ENCODE peak calls at places on chromosomes 7 and 10, in five cellular contexts. A, Z, U, M and B are unnamed samples.

GRCh38 chr10:86439544-86439943 is 72.9 kb upstream of the GRID1 start:
- DNase-seq in U (peak), M (peak), Z (no peak), A (peak), B (no peak)

GRCh38 chr10:68110027-68110426 is 739 bp downstream of the MYPN start:
- DNase-seq in Z (no peak), U (no peak), A (no peak), M (no peak), B (no peak)

GRCh38 chr7:140342732-140343514 is 55.4 kb downstream of the SLC37A3 start:
- DNase-seq in A (no peak), M (peak), Z (no peak), U (peak), B (peak)

GRCh38 chr7:41590951-41591350 is 111.9 kb downstream of the INHBA start:
- DNase-seq in A (no peak), U (no peak), M (no peak), Z (no peak), B (no peak)

GRCh38 chr7:4026941-4027340 is 655.2 kb upstream of the FOXK1 start:
- DNase-seq in Z (no peak), U (no peak), M (no peak), A (no peak), B (no peak)

GRCh38 chr10:6052247-6053221 is 9.6 kb downstream of the IL2RA start:
- DNase-seq in Z (peak), M (peak), A (no peak), U (peak), B (no peak)

GRCh38 chr7:132797152-132797551 is 220.9 kb upstream of the PLXNA4 start:
- DNase-seq in U (no peak), M (no peak), A (no peak), Z (no peak), B (no peak)

GRCh38 chr7:104267701-104268368 is 60.0 kb upstream of the ORC5 start:
- DNase-seq in A (no peak), Z (no peak), U (no peak), M (no peak), B (no peak)

GRCh38 chr7:131385039-131385605 is 57.4 kb downstream of the MKLN1 start:
- DNase-seq in Z (no peak), A (no peak), U (no peak), M (no peak), B (no peak)

GRCh38 chr10:26721561-26721960 is 24.1 kb downstream of the PDSS1 start:
- DNase-seq in A (no peak), Z (peak), U (no peak), M (no peak), B (no peak)

GRCh38 chr7:55441002-55441401 is 75.9 kb downstream of the LANCL2 start:
- DNase-seq in A (no peak), U (no peak), M (no peak), Z (no peak), B (no peak)

GRCh38 chr7:43648725-43649406 is 66.0 kb downstream of the STK17A start:
- DNase-seq in U (peak), Z (peak), M (no peak), A (no peak), B (no peak)

GRCh38 chr7:115357213-115357999 is 435.5 kb downstream of the MDFIC start:
- DNase-seq in Z (no peak), U (no peak), M (peak), A (no peak), B (no peak)

GRCh38 chr7:116229359-116229758 is 19.0 kb downstream of the TES start:
- DNase-seq in Z (no peak), U (no peak), A (no peak), M (no peak), B (no peak)

GRCh38 chr7:17298840-17299476 is 506 bp downstream of the AHR start:
- DNase-seq in A (no peak), M (peak), Z (peak), U (no peak), B (peak)